ENCODE peak calls at places on chromosomes 4 and X, in five cellular contexts. Q is colonic mucosa, G is MM.1S, A is transverse colon, O is psoas muscle. K is an unnamed sample.
A peak's percentile ranks its signal among the peaks of the same experiment; 100 is the strongest.

GRCh38 chr4:24793219-24794005 is 2.0 kb upstream of the SOD3 start:
- DNase-seq in A (no peak), O (no peak), Q (no peak), G (no peak), K (no peak)

GRCh38 chr4:176833416-176833815 is 40.7 kb upstream of the VEGFC start:
- DNase-seq in Q (no peak), A (no peak), G (no peak), O (no peak), K (no peak)

GRCh38 chrX:72276478-72276953 is 532 bp downstream of the RPS4X start:
- DNase-seq in G (peak; percentile 9), A (no peak), Q (no peak), O (no peak), K (no peak)

GRCh38 chrX:111376897-111377601 is 34.9 kb downstream of the DCX start:
- DNase-seq in Q (no peak), O (no peak), G (no peak), A (no peak), K (peak; percentile 21)

GRCh38 chr4:182447938-182448280 is 204.7 kb downstream of the TENM3 start:
- DNase-seq in O (no peak), G (no peak), A (no peak), Q (no peak), K (peak; percentile 28)

GRCh38 chr4:4533461-4534169 is 8.2 kb downstream of the STX18 start:
- DNase-seq in Q (no peak), A (no peak), G (no peak), O (no peak), K (no peak)

GRCh38 chr4:56799291-56799823 is 22.1 kb downstream of the SPINK2 start:
- DNase-seq in Q (no peak), A (no peak), G (no peak), O (no peak), K (no peak)

GRCh38 chrX:146006637-146007036 is 189.0 kb downstream of the SLITRK2 start:
- DNase-seq in Q (no peak), O (no peak), A (no peak), G (no peak), K (no peak)

GRCh38 chr4:76250962-76251361 is 559 bp upstream of the FAM47E start:
- DNase-seq in G (peak; percentile 13), O (no peak), Q (peak; percentile 37), A (no peak), K (no peak)

GRCh38 chr4:77220841-77221613 is 64.0 kb downstream of the CCNG2 start:
- DNase-seq in A (no peak), G (no peak), Q (no peak), O (no peak), K (peak; percentile 41)

GRCh38 chr4:82811838-82812672 is 13.5 kb upstream of the SCD5 start:
- DNase-seq in A (no peak), O (no peak), Q (no peak), G (no peak), K (no peak)

GRCh38 chr4:1201851-1202525 is 29.6 kb upstream of the SPON2 start:
- DNase-seq in A (peak; percentile 83), G (no peak), Q (peak; percentile 53), O (peak; percentile 77), K (peak; percentile 69)

GRCh38 chr4:147349199-147349598 is 131.7 kb upstream of the EDNRA start:
- DNase-seq in G (no peak), A (no peak), O (no peak), Q (no peak), K (no peak)

GRCh38 chr4:169665039-169665732 is 44.8 kb downstream of the CLCN3 start:
- DNase-seq in G (no peak), A (no peak), O (no peak), Q (no peak), K (no peak)

GRCh38 chr4:34644716-34645115 is 1599.6 kb downstream of the ARAP2 start:
- DNase-seq in A (no peak), G (no peak), O (no peak), Q (no peak), K (no peak)

GRCh38 chr4:56870927-56871326 is 36.8 kb upstream of the REST start:
- DNase-seq in G (no peak), Q (no peak), A (no peak), O (no peak), K (peak; percentile 8)

GRCh38 chrX:148133099-148133725 is 152.1 kb downstream of the FMR1NB start:
- DNase-seq in O (no peak), Q (no peak), G (peak; percentile 29), A (no peak), K (no peak)

GRCh38 chrX:121457096-121457495 is 409.7 kb downstream of the GLUD2 start:
- DNase-seq in A (no peak), G (no peak), Q (no peak), O (no peak), K (no peak)
- H3K4me3 ChIP-seq in A (no peak overlapping the region), G (no peak overlapping the region), Q (no peak overlapping the region), O (no peak overlapping the region), K (no peak overlapping the region)

DNA sequence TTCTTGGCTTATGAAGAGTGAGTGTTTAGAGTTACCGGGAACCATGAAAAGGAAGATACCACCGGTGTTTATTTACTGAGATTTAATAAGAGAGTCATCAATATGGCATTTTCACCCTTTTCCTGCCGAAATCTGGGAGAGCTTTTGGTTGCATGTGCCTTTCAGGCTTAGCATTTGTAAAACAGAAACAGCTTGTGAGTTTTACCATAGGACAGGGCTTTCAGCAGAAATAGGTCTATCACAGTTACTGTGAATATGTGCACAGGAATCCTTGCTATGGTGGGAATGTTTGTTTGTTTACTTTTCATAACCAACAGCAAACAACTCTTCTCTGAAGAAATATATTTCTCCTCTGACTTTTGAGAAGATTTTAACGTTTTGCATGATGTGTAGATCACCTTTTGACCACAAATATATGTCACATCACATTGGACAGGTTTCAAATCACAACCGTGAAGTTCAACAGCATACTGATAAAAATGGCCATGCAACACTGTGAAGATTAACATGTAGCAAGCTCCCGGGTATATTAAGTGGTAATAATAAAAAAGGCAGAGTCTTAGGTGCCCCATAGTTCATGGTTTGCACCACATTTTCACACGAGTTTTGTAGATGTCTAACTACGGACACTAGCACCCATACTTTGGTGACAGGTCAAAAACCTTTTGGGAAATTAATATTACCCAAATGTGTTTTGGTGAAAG is 21.3 kb downstream of the ARHGAP24 start:
- DNase-seq in O (no peak), A (no peak), G (no peak), Q (no peak), K (no peak)
- TF ChIP-seq CTCF in O (no peak), A (no peak), G (no peak), Q (no peak), K (no peak)

DNA sequence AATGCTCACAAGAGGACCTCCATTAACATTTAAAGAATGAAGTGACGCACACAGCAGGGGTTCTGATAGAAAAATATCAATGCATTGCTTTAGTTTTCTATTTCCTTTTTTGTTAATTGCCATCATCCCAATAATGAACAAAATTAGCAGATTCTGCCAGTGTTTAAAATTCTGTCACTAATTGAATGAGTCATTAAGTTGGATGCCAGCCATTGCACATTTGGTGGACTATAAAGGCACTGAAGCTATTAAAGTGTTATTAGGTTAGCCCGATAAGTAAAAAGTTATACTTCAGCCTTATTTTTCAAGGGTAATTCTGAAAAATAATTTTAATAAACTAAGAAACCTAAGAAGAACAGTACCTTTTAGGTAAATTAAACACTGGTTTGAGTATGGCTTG is 53.1 kb downstream of the MAP3K15 start:
- DNase-seq in A (no peak), Q (no peak), O (no peak), G (no peak), K (no peak)
- H3K27ac ChIP-seq in A (no peak overlapping the region), Q (no peak overlapping the region), O (no peak overlapping the region), G (no peak overlapping the region), K (no peak overlapping the region)

GRCh38 chr4:7516116-7516772 is 81.5 kb upstream of the PSAPL1 start:
- DNase-seq in O (no peak), G (no peak), A (no peak), Q (no peak), K (no peak)

GRCh38 chr4:7514789-7515188 is 80.1 kb upstream of the PSAPL1 start:
- DNase-seq in G (no peak), A (no peak), O (no peak), Q (no peak), K (no peak)

GRCh38 chr4:7515390-7515902 is 80.7 kb upstream of the PSAPL1 start:
- DNase-seq in A (no peak), G (no peak), O (no peak), Q (no peak), K (peak; percentile 48)

GRCh38 chr4:7518871-7519637 is 84.3 kb upstream of the PSAPL1 start:
- DNase-seq in A (no peak), G (no peak), O (no peak), Q (no peak), K (no peak)

GRCh38 chr4:7516773-7517144 is 82.0 kb upstream of the PSAPL1 start:
- DNase-seq in Q (no peak), O (no peak), A (no peak), G (no peak), K (no peak)
- H3K4me3 ChIP-seq in Q (no peak overlapping the region), O (no peak overlapping the region), A (no peak overlapping the region), G (no peak overlapping the region), K (no peak overlapping the region)

DNA sequence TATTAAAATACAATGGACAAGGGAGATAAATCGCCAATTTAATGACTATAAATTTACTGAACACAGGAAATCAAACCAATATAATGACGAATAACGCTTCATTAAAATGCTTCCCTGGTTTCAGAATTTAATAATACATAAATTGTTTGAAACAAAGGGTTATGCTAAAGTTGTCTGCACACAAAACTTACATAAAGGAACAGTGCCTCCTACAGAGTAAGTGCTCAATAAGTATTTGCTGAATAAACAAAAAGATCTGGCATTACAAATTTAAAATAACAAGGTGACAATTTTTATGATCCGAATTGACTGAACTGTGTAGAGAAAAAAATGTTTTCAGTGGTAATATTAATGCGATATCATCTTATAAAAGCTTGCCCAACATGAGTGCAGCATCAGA is 69.6 kb downstream of the NOCT start:
- DNase-seq in O (no peak), Q (no peak), A (no peak), G (peak; percentile 39), K (no peak)
- TF ChIP-seq CTCF in O (peak; percentile 29), Q (no peak), A (peak; percentile 32), G (peak; percentile 35), K (peak; percentile 45)

DNA sequence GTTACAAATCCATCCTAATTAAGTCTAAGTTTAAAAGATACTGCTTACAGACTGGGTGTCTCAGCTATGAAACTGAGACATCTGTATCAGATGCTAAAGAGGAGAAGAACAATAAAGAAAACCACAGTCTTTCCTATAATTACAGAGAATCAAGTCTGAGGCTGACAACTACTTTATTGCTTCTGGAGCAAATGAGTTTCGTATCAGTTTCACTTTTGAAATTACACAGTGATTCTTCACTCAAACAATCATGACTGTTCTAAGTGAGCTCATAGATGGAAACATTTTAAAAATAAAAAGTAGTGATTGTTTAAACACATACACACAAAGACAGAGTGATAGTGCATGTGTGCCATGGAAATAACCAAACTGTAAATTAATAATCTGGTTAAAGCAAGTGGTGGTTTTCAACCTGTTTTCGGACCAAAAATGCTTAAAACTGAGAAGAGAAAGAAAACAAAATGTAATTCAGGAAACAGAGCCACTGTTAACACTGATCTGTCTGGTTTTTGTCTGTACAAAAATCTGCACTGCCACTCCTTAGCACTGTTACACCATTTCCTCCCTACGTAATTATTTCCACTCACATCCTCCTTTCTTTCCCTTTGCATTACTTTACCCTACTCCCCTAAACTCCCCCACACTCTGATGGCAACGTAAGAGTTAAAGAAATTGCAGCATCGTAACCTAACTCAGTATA is 12.5 kb downstream of the RFC1 start:
- DNase-seq in G (peak; percentile 93), Q (no peak), A (no peak), O (no peak), K (peak; percentile 20)
- H3K27ac ChIP-seq in G (peak overlapping the region; percentile 90), Q (peak overlapping the region; percentile 85), A (peak overlapping the region; percentile 84), O (peak overlapping the region; percentile 62), K (peak overlapping the region; percentile 93)

GRCh38 chrX:45849261-45849660 is 648.6 kb upstream of the DIPK2B start:
- DNase-seq in Q (no peak), A (no peak), O (no peak), G (peak; percentile 85), K (peak; percentile 50)
- H3K4me3 ChIP-seq in Q (no peak overlapping the region), A (no peak overlapping the region), O (no peak overlapping the region), G (peak overlapping the region; percentile 76), K (peak overlapping the region; percentile 72)

K was measured in hepatocyte.